ENCODE peak calls at places on chromosomes 13 and 19, in nine cellular contexts. K is GM12878, C is adrenal gland, X is endothelial cell of umbilical vein, F is heart left ventricle, U is stomach, A is breast epithelium, Q is tibial nerve, L is ovary. H is an unnamed sample.
A peak's percentile ranks its signal among the peaks of the same experiment; 100 is the strongest.

GRCh38 chr13:104286566-104287290 is 1220.5 kb upstream of the SLC10A2 start:
- DNase-seq in Q (no peak), X (peak; percentile 39), F (no peak), U (no peak), A (no peak), L (no peak), K (no peak), C (no peak), H (no peak)

GRCh38 chr19:18292810-18293641 is 11.6 kb upstream of the JUND start:
- DNase-seq in X (peak; percentile 70), Q (peak; percentile 74), K (no peak), A (peak; percentile 70), L (peak; percentile 94), C (peak; percentile 96), U (peak; percentile 71), F (peak; percentile 93), H (peak; percentile 72)

GRCh38 chr19:12983561-12984142 is 11.6 kb upstream of the NFIX start:
- DNase-seq in F (peak; percentile 83), Q (peak; percentile 67), X (peak; percentile 83), C (peak; percentile 70), U (peak; percentile 86), L (peak; percentile 92), K (no peak), A (peak; percentile 78), H (peak; percentile 75)

GRCh38 chr13:35720690-35721554 is 244.4 kb upstream of the MAB21L1 start:
- DNase-seq in U (peak; percentile 49), K (no peak), X (peak; percentile 47), A (no peak), L (peak; percentile 80), F (peak; percentile 53), Q (no peak), C (peak; percentile 45), H (peak; percentile 53)

GRCh38 chr19:8321760-8322637 is 703 bp downstream of the RPS28 start:
- DNase-seq in Q (no peak), U (no peak), F (no peak), A (no peak), L (no peak), K (no peak), X (no peak), C (no peak), H (no peak)

GRCh38 chr13:21576424-21576823 is 27.5 kb downstream of the MICU2 start:
- DNase-seq in A (no peak), U (no peak), K (no peak), C (no peak), F (no peak), X (peak; percentile 7), L (no peak), Q (no peak), H (no peak)

GRCh38 chr19:47227347-47228167 is 3.4 kb downstream of the BBC3 start:
- DNase-seq in L (peak; percentile 87), K (peak; percentile 69), F (peak; percentile 96), C (peak; percentile 95), Q (peak; percentile 79), X (peak; percentile 89), U (peak; percentile 84), A (peak; percentile 87), H (peak; percentile 88)

GRCh38 chr19:18650048-18650435 is 13.2 kb downstream of the KLHL26 start:
- DNase-seq in K (no peak), L (peak; percentile 85), A (no peak), C (no peak), F (peak; percentile 72), X (peak; percentile 65), Q (peak; percentile 58), U (no peak), H (peak; percentile 23)

GRCh38 chr13:23554000-23554399 is 16.2 kb upstream of the TNFRSF19 start:
- DNase-seq in F (no peak), Q (no peak), A (no peak), X (no peak), L (no peak), C (peak; percentile 46), K (no peak), U (no peak), H (no peak)

GRCh38 chr13:79183231-79183630 is 222.8 kb downstream of the RBM26 start:
- DNase-seq in K (no peak), U (no peak), L (no peak), X (no peak), A (no peak), C (no peak), Q (no peak), F (no peak), H (no peak)

GRCh38 chr13:51148223-51148951 is 37.3 kb upstream of the C13orf42 start:
- DNase-seq in L (no peak), A (no peak), X (peak; percentile 66), C (no peak), Q (no peak), U (no peak), K (no peak), F (no peak), H (no peak)

GRCh38 chr19:23823952-23824389 is 65.3 kb upstream of the ZNF681 start:
- DNase-seq in C (peak; percentile 7), F (no peak), U (no peak), K (peak; percentile 12), A (no peak), X (no peak), Q (no peak), L (no peak), H (no peak)

GRCh38 chr13:26562538-26562890 is 5.0 kb downstream of the WASF3 start:
- DNase-seq in U (no peak), C (no peak), Q (no peak), X (no peak), K (no peak), A (no peak), F (no peak), L (no peak), H (no peak)

GRCh38 chr19:18170714-18171255 is 2.8 kb upstream of the IFI30 start:
- DNase-seq in K (peak; percentile 90), L (peak; percentile 59), Q (no peak), X (no peak), U (no peak), A (no peak), F (peak; percentile 66), C (peak; percentile 70), H (peak; percentile 19)

GRCh38 chr19:54271106-54271505 is 9.8 kb downstream of the LILRB2 start:
- DNase-seq in A (no peak), K (no peak), Q (no peak), C (no peak), X (no peak), U (no peak), F (peak; percentile 54), L (no peak), H (peak; percentile 56)

GRCh38 chr19:10836478-10837325 is 690 bp upstream of the TMED1 start:
- DNase-seq in Q (peak; percentile 57), X (no peak), L (peak; percentile 91), C (peak; percentile 88), F (peak; percentile 93), U (peak; percentile 82), A (peak; percentile 76), K (no peak), H (peak; percentile 91)
- TF ChIP-seq POLR2A in Q (no peak), X (no peak), L (no peak), C (no peak), F (no peak), U (no peak), A (no peak), K (no peak), H (no peak)

DNA sequence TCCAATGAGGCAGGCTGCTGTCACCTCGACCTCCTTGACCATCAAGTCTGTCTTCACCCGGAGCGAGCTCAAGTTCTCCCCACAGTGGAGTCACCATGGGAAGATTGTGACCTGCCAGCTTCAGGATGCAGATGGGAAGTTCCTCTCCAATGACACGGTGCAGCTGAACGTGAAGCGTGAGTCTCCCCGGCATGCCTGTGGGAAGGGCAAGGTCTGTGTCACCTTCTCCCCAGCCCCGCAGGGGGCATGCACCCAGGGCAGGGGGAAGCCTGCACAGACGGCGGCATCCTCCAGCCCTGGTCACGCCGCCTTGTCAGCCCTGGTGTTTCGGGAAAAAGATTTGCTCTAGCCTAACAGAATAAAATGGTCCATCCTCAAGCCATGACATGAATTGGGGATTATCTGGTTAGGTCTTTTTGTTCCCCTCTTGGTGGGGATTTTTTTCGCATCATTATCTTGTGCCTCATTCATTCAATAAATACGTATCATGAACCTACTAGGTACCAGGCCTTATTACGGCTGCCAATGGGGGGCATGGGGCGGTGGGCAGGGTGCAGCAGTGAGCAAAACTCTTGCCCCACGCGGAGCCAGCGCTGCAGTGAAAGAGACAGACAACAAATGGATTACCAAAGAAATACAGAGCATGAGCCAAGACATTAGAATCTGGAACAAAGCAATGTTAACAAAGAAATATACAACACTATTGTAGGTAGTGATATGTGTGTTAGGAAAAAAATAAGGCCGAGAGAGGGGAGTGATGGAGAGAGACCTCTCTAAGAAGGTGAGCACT is 7.4 kb downstream of the CD22 start:
- DNase-seq in X (no peak), Q (no peak), U (no peak), K (no peak), L (no peak), A (no peak), C (no peak), F (peak; percentile 9), H (no peak)
- H3K4me1 ChIP-seq in X (no peaks in the 10 kb centered on the region), Q (no peaks in the 10 kb centered on the region), U (no peaks in the 10 kb centered on the region), K (peaks cover 48% of the 10 kb centered on the region), L (no peaks in the 10 kb centered on the region), A (no peaks in the 10 kb centered on the region), C (no peaks in the 10 kb centered on the region), F (no peaks in the 10 kb centered on the region), H (no peaks in the 10 kb centered on the region)

DNA sequence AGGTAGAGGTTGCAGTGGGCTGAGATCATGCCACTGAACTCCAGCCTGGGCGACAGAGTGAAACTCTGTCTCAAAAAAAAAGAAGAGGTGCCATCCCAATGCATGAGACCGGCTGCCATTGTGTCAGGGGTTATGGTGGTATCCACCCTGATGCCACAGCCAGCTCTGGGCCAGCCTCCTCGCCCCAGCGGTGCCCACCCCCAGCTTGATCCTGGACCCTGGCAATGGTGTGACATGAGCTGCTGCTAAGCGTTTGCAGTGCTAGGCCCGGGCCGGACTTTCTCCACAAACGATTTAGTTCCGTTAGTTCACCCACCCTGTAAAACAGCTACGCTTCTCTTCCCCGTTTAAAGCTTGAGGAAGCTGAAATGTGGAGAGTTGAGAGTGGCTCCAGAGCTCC is 25.6 kb downstream of the NKPD1 start:
- DNase-seq in F (no peak), A (no peak), L (no peak), U (no peak), Q (no peak), X (no peak), K (no peak), C (no peak), H (no peak)
- H3K27ac ChIP-seq in F (no peak overlapping the region), A (no peak overlapping the region), L (no peak overlapping the region), U (no peak overlapping the region), Q (no peak overlapping the region), X (no peak overlapping the region), K (peak overlapping the region; percentile 97), C (no peak overlapping the region), H (no peak overlapping the region)

GRCh38 chr19:36113895-36114762 is 546 bp downstream of the POLR2I start:
- DNase-seq in A (no peak), U (peak; percentile 40), X (peak; percentile 39), F (peak; percentile 50), L (peak; percentile 65), Q (no peak), K (no peak), C (peak; percentile 49), H (peak; percentile 16)

GRCh38 chr19:36116344-36116637 is 1.0 kb downstream of the TBCB start:
- DNase-seq in K (no peak), C (no peak), F (no peak), Q (no peak), A (no peak), L (no peak), U (no peak), X (no peak), H (no peak)

GRCh38 chr19:36113425-36113824 is 1.2 kb downstream of the POLR2I start:
- DNase-seq in L (peak; percentile 52), U (no peak), K (no peak), C (no peak), F (no peak), A (no peak), X (no peak), Q (no peak), H (no peak)

GRCh38 chr19:36114763-36115452 is at the start of gene POLR2I:
- DNase-seq in C (peak; percentile 100), Q (peak; percentile 99), A (peak; percentile 99), K (peak; percentile 97), U (peak; percentile 99), X (peak; percentile 100), L (peak; percentile 99), F (peak; percentile 100), H (peak; percentile 99)

GRCh38 chr19:36115453-36116343 is at the start of gene TBCB:
- DNase-seq in X (peak; percentile 21), A (peak; percentile 81), F (peak; percentile 83), C (peak; percentile 84), K (no peak), L (no peak), Q (peak; percentile 73), U (peak; percentile 84), H (no peak)
- TF ChIP-seq POLR2A in X (peak; percentile 53), A (no peak), F (no peak), C (peak; percentile 59), K (peak; percentile 97), L (peak; percentile 39), Q (peak; percentile 27), U (no peak), H (no peak)